ENCODE peak calls at places on chromosomes 1 and 21, in eight cellular contexts. H is GM23338; Z is stomach; L is CD8-positive, alpha-beta T cell; E is PC-9; A is left ventricle myocardium inferior; G is heart right ventricle; P is cardiac muscle cell. C is an unnamed sample.
A peak's percentile ranks its signal among the peaks of the same experiment; 100 is the strongest.

GRCh38 chr1:19222573-19222972 is 12.5 kb upstream of the UBR4 start:
- DNase-seq in H (no peak), Z (no peak), L (no peak), E (no peak), A (no peak), G (no peak), P (no peak), C (no peak)

GRCh38 chr1:24018611-24019580 is 38.8 kb upstream of the SRSF10 start:
- DNase-seq in H (peak; percentile 74), Z (peak; percentile 99), L (no peak), E (peak; percentile 93), A (peak; percentile 97), G (peak; percentile 93), P (peak; percentile 98), C (peak; percentile 96)

GRCh38 chr1:6075747-6076146 is 30.1 kb downstream of the KCNAB2 start:
- DNase-seq in H (no peak), Z (no peak), L (no peak), E (no peak), A (no peak), G (no peak), P (no peak), C (peak; percentile 40)

GRCh38 chr1:216420263-216420662 is 3.0 kb downstream of the USH2A start:
- DNase-seq in H (no peak), Z (no peak), L (no peak), E (no peak), A (no peak), G (no peak), P (no peak), C (peak; percentile 11)

GRCh38 chr21:44878053-44878982 is 4.8 kb upstream of the PTTG1IP start:
- DNase-seq in H (no peak), Z (no peak), L (no peak), E (peak; percentile 53), A (peak; percentile 9), G (peak; percentile 1), P (no peak), C (no peak)

GRCh38 chr1:216726435-216726834 is 3.2 kb upstream of the ESRRG start:
- DNase-seq in H (no peak), Z (no peak), L (no peak), E (no peak), A (no peak), G (no peak), P (no peak), C (no peak)

GRCh38 chr1:56550132-56550531 is 29.2 kb downstream of the PLPP3 start:
- DNase-seq in H (peak; percentile 92), Z (no peak), L (no peak), E (no peak), A (no peak), G (no peak), P (no peak), C (no peak)

GRCh38 chr1:48526045-48526714 is 54.2 kb upstream of the SPATA6 start:
- DNase-seq in H (no peak), Z (peak; percentile 39), L (no peak), E (no peak), A (no peak), G (no peak), P (no peak), C (no peak)

GRCh38 chr1:97281962-97282361 is 560.4 kb downstream of the PTBP2 start:
- DNase-seq in H (no peak), Z (no peak), L (no peak), E (no peak), A (no peak), G (no peak), P (no peak), C (no peak)

GRCh38 chr1:196609114-196609737 is 986 bp upstream of the KCNT2 start:
- DNase-seq in H (peak; percentile 79), Z (no peak), L (no peak), E (no peak), A (no peak), G (peak; percentile 5), P (peak; percentile 68), C (no peak)

GRCh38 chr1:94540440-94541174 is 952 bp downstream of the F3 start:
- DNase-seq in H (peak; percentile 27), Z (no peak), L (no peak), E (no peak), A (no peak), G (no peak), P (no peak), C (no peak)

GRCh38 chr1:174692313-174692712 is 244.5 kb downstream of the GPR52 start:
- DNase-seq in H (peak; percentile 58), Z (no peak), L (no peak), E (no peak), A (no peak), G (no peak), P (no peak), C (no peak)

GRCh38 chr1:33250217-33250616 is 6.1 kb upstream of the ZNF362 start:
- DNase-seq in H (no peak), Z (no peak), L (no peak), E (no peak), A (no peak), G (no peak), P (no peak), C (no peak)

GRCh38 chr21:43755820-43756594 is 20.1 kb downstream of the CSTB start:
- DNase-seq in H (no peak), Z (no peak), L (no peak), E (no peak), A (no peak), G (no peak), P (no peak), C (no peak)
- H3K36me3 ChIP-seq in H (no peaks in the 10 kb centered on the region), Z (peaks cover 97% of the 10 kb centered on the region), L (peaks cover 19% of the 10 kb centered on the region), E (no peaks in the 10 kb centered on the region), A (peaks cover 75% of the 10 kb centered on the region), G (peaks cover 21% of the 10 kb centered on the region), P (peaks cover 8% of the 10 kb centered on the region), C (peaks cover 2% of the 10 kb centered on the region)

GRCh38 chr1:3352952-3353331 is 101.5 kb upstream of the ARHGEF16 start:
- DNase-seq in H (no peak), Z (no peak), L (no peak), E (no peak), A (peak; percentile 71), G (peak; percentile 76), P (no peak), C (peak; percentile 59)
- H3K4me1 ChIP-seq in H (peaks cover 9% of the 10 kb centered on the region), Z (peaks cover 70% of the 10 kb centered on the region), L (no peaks in the 10 kb centered on the region), E (no peaks in the 10 kb centered on the region), A (peaks cover 82% of the 10 kb centered on the region), G (peaks cover 37% of the 10 kb centered on the region), P (peaks cover 82% of the 10 kb centered on the region), C (peaks cover 7% of the 10 kb centered on the region)

DNA sequence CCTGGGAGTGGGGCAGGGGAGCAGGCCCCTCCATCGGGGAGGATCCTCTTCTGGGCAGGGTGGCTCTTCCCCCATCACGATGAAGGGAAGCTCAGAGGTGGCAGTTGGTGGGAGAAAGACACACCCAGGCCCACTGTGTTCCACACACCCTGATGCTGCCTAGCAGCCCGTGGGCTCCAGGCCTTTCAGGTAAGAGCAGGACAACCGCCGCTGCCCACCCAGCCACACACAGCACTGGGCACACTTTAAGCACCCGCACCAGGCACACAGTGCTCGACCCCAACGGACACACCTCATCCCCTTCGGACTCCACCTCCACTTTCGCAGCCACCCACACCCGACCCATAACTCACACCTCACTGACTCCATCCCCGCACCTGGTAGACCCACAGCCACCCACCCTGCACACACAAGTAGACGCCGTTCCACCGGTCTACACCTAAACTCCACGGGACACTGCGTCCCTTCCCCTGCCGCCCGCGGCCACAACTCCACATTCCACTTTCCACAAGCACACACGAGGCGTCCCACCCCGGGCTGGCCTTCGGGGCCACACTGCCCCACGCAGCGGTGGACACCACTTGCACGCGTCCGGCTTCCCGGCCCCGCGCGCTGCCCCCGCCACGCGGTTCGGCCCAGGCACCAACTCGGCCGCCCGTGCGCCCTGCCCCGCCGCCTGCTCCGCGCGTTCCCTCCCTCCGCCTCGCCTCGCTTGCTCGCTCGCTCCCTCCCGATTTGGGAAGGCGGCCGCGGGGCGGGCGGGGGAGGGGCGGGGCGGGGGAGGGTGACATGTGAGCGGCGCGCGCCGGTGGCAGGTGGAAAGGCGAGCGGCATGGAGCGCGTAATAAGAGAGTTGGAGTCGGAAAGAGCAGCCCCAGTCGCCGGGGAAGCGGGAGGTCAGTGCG is at the start of gene KCNQ4:
- DNase-seq in H (peak; percentile 84), Z (peak; percentile 77), L (peak; percentile 19), E (no peak), A (peak; percentile 60), G (peak; percentile 66), P (peak; percentile 79), C (peak; percentile 66)
- H3K4me3 ChIP-seq in H (peak within 1 kb of the TSS; percentile 68), Z (peak within 1 kb of the TSS; percentile 56), L (peak within 1 kb of the TSS; percentile 23), E (peak within 1 kb of the TSS; percentile 54), A (peak within 1 kb of the TSS; percentile 70), G (peak within 1 kb of the TSS; percentile 52), P (peak within 1 kb of the TSS; percentile 12), C (peak within 1 kb of the TSS; percentile 54)

DNA sequence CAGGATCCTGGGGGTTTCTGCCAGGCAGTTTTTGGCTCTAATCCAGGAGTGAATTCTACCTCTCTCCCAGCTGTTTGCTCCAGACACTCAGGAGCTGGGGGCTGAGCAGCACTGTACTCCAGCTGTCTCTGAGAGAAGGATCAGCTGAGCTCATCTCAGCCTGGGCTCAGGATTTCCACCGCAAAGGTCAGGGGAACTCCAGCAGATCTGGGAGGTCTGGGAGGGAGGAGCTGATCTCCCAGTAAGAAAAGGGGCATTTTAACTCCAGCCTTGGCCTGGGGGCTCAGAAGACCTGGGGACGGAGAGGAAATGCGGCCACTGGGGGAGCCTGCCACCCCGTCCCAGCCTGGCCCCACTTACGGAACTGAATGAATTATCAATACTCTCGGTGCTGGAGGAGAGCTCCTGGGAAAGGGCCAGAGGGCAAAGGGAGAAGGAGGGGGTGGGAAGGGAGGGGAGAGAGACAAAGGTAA is 17.3 kb downstream of the PI4KB start:
- DNase-seq in H (peak; percentile 68), Z (no peak), L (no peak), E (no peak), A (peak; percentile 35), G (peak; percentile 43), P (no peak), C (peak; percentile 98)
- H3K36me3 ChIP-seq in H (peaks cover 27% of the 10 kb centered on the region), Z (peaks cover 92% of the 10 kb centered on the region), L (peaks cover 77% of the 10 kb centered on the region), E (peaks cover 9% of the 10 kb centered on the region), A (peaks cover 56% of the 10 kb centered on the region), G (peaks cover 41% of the 10 kb centered on the region), P (peaks cover 38% of the 10 kb centered on the region), C (peaks cover 33% of the 10 kb centered on the region)

GRCh38 chr1:101436100-101436511 is 199.3 kb downstream of the S1PR1 start:
- DNase-seq in H (no peak), Z (no peak), L (no peak), E (peak; percentile 21), A (no peak), G (no peak), P (no peak), C (no peak)

GRCh38 chr1:101428562-101428961 is 191.7 kb downstream of the S1PR1 start:
- DNase-seq in H (no peak), Z (no peak), L (no peak), E (no peak), A (no peak), G (no peak), P (no peak), C (no peak)

GRCh38 chr1:101431956-101432510 is 195.2 kb downstream of the S1PR1 start:
- DNase-seq in H (no peak), Z (no peak), L (no peak), E (peak; percentile 28), A (no peak), G (no peak), P (no peak), C (no peak)
- H3K4me1 ChIP-seq in H (peaks cover 6% of the 10 kb centered on the region), Z (no peaks in the 10 kb centered on the region), L (no peaks in the 10 kb centered on the region), E (no peaks in the 10 kb centered on the region), A (no peaks in the 10 kb centered on the region), G (no peaks in the 10 kb centered on the region), P (no peaks in the 10 kb centered on the region), C (no peaks in the 10 kb centered on the region)

GRCh38 chr21:39489380-39489924 is 37.7 kb downstream of the SH3BGR start:
- DNase-seq in H (no peak), Z (no peak), L (no peak), E (no peak), A (no peak), G (no peak), P (no peak), C (no peak)
- H3K4me3 ChIP-seq in H (no peak overlapping the region), Z (no peak overlapping the region), L (no peak overlapping the region), E (no peak overlapping the region), A (no peak overlapping the region), G (no peak overlapping the region), P (no peak overlapping the region), C (no peak overlapping the region)

GRCh38 chr21:46352913-46353312 is 29.0 kb downstream of the PCNT start:
- DNase-seq in H (no peak), Z (no peak), L (no peak), E (no peak), A (no peak), G (no peak), P (no peak), C (no peak)
- H3K36me3 ChIP-seq in H (peaks cover 26% of the 10 kb centered on the region), Z (peaks cover 100% of the 10 kb centered on the region), L (peaks cover 33% of the 10 kb centered on the region), E (no peaks in the 10 kb centered on the region), A (peaks cover 96% of the 10 kb centered on the region), G (peaks cover 51% of the 10 kb centered on the region), P (peaks cover 35% of the 10 kb centered on the region), C (peaks cover 48% of the 10 kb centered on the region)

C was measured in SJCRH30.